ENCODE peak calls at places on chromosomes 1 and 21, in six cellular contexts. R is dorsolateral prefrontal cortex, L is cardiac muscle cell, U is ovary, X is progenitor cell of endocrine pancreas, S is pancreas. G is an unnamed sample.

GRCh38 chr21:46080171-46081021 is 17.5 kb upstream of the COL6A2 start:
- DNase-seq in R (no peak), L (peak; percentile 13), U (peak; percentile 61), X (peak; percentile 7), S (no peak), G (no peak)

GRCh38 chr21:42164064-42164789 is 54.7 kb upstream of the ABCG1 start:
- DNase-seq in R (no peak), L (peak; percentile 60), U (no peak), X (no peak), S (no peak), G (peak; percentile 44)

GRCh38 chr1:10796029-10796944 is at the start of gene CASZ1:
- DNase-seq in R (peak; percentile 85), L (peak; percentile 94), U (peak; percentile 84), X (peak; percentile 79), S (peak; percentile 96), G (peak; percentile 77)

GRCh38 chr1:182643699-182644098 is 39.5 kb upstream of the RGS16 start:
- DNase-seq in R (no peak), L (no peak), U (no peak), X (no peak), S (no peak), G (no peak)

GRCh38 chr1:229841230-229841629 is 215.2 kb downstream of the URB2 start:
- DNase-seq in R (no peak), L (no peak), U (no peak), X (no peak), S (no peak), G (no peak)

GRCh38 chr1:231931846-231932454 is 305.4 kb downstream of the DISC1 start:
- DNase-seq in R (no peak), L (no peak), U (no peak), X (no peak), S (no peak), G (peak; percentile 32)

GRCh38 chr1:110003747-110004428 is 19.3 kb downstream of the AHCYL1 start:
- DNase-seq in R (no peak), L (peak; percentile 69), U (peak; percentile 67), X (no peak), S (no peak), G (no peak)

GRCh38 chr1:28835237-28835650 is 23.3 kb downstream of the OPRD1 start:
- DNase-seq in R (no peak), L (no peak), U (no peak), X (no peak), S (no peak), G (no peak)

GRCh38 chr21:16124397-16125130 is 394.8 kb downstream of the USP25 start:
- DNase-seq in R (no peak), L (no peak), U (no peak), X (no peak), S (no peak), G (no peak)

GRCh38 chr1:188715566-188715965 is 1762.1 kb downstream of the BRINP3 start:
- DNase-seq in R (no peak), L (peak; percentile 10), U (no peak), X (no peak), S (no peak), G (no peak)
- TF ChIP-seq CTCF in R (no peak), L (no peak), U (no peak), X (peak; percentile 55), S (no peak), G (peak; percentile 48)

GRCh38 chr1:82604524-82604923 is 803.8 kb downstream of the ADGRL2 start:
- DNase-seq in R (no peak), L (peak; percentile 55), U (no peak), X (no peak), S (no peak), G (no peak)
- TF ChIP-seq CTCF in R (no peak), L (no peak), U (no peak), X (peak; percentile 42), S (no peak), G (peak; percentile 42)

DNA sequence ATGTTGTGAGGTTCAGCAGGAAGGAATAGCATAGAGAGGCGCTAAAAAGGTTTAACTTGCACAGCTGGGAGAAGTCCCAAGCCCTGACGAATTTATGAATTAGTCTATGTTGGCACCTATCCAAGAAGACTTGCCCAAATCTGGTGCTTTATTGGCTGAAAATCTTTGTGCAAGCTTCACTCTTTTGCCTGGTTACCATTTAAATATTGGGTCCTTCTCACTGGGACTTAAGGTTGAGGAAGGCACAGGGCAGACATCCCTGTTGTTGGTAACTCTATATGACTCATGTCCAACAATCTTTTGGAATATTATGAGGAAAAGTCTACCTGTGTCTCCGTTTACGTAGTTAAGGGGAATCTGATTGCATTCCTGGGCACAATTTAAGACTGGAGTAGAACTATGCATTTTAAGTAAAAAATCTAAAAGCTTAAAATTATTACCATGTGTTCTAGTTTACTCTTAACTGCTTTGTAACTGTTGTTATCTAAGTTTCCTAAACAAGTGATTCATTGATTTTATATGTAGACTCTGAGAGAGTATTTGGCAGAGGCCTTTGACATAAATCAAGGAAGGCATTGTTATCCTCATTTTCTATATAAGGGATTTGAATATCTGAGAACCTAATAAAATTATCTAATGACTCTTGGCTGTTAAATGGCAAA is 181.7 kb upstream of the DPYD start:
- DNase-seq in R (no peak), L (no peak), U (no peak), X (no peak), S (no peak), G (no peak)
- TF ChIP-seq CTCF in R (no peak), L (no peak), U (no peak), X (no peak), S (no peak), G (no peak)

GRCh38 chr1:30982937-30983336 is 74.4 kb upstream of the SDC3 start:
- DNase-seq in R (no peak), L (no peak), U (no peak), X (no peak), S (no peak), G (no peak)
- TF ChIP-seq CTCF in R (no peak), L (peak; percentile 22), U (no peak), X (no peak), S (no peak), G (no peak)